ENCODE peak calls at places on chromosome X, in six cellular contexts. B is colonic mucosa; F is CD8-positive, alpha-beta T cell; V is tibial nerve; W is esophagus muscularis mucosa; G is astrocyte. X is an unnamed sample.
A peak's percentile ranks its signal among the peaks of the same experiment; 100 is the strongest.

GRCh38 chrX:31988975-31989374 is 917.1 kb upstream of the FTHL17 start:
- DNase-seq in B (no peak), F (no peak), V (no peak), W (no peak), G (no peak), X (no peak)

GRCh38 chrX:39813631-39814246 is 284.0 kb downstream of the BCOR start:
- DNase-seq in B (peak; percentile 32), F (no peak), V (peak; percentile 44), W (peak; percentile 91), G (peak; percentile 75), X (peak; percentile 69)

GRCh38 chrX:117196481-117196880 is 733.7 kb upstream of the CT83 start:
- DNase-seq in B (no peak), F (no peak), V (no peak), W (no peak), G (no peak), X (no peak)

GRCh38 chrX:54288277-54288676 is 69.6 kb downstream of the WNK3 start:
- DNase-seq in B (no peak), F (no peak), V (no peak), W (no peak), G (no peak), X (no peak)

GRCh38 chrX:118062048-118062789 is 54.4 kb downstream of the KLHL13 start:
- DNase-seq in B (no peak), F (no peak), V (no peak), W (no peak), G (no peak), X (no peak)

GRCh38 chrX:10945463-10945862 is 165.7 kb upstream of the HCCS start:
- DNase-seq in B (no peak), F (no peak), V (no peak), W (no peak), G (peak; percentile 30), X (no peak)

GRCh38 chrX:50643525-50644137 is 170.4 kb downstream of the SHROOM4 start:
- DNase-seq in B (no peak), F (no peak), V (no peak), W (no peak), G (no peak), X (no peak)

GRCh38 chrX:43564953-43565352 is 91.1 kb upstream of the MAOA start:
- DNase-seq in B (no peak), F (no peak), V (no peak), W (no peak), G (no peak), X (no peak)

GRCh38 chrX:50801135-50801534 is 12.9 kb downstream of the SHROOM4 start:
- DNase-seq in B (peak; percentile 29), F (no peak), V (no peak), W (no peak), G (no peak), X (no peak)

GRCh38 chrX:14030248-14030592 is 528 bp upstream of the GEMIN8 start:
- DNase-seq in B (no peak), F (no peak), V (no peak), W (no peak), G (peak; percentile 49), X (no peak)

GRCh38 chrX:1416965-1417760 is 25.2 kb upstream of the SLC25A6 start:
- DNase-seq in B (no peak), F (no peak), V (no peak), W (no peak), G (no peak), X (no peak)

GRCh38 chrX:16552546-16552945 is 97.4 kb upstream of the S100G start:
- DNase-seq in B (no peak), F (no peak), V (no peak), W (no peak), G (peak; percentile 12), X (no peak)

GRCh38 chrX:84168095-84168494 is 19.9 kb downstream of the RPS6KA6 start:
- DNase-seq in B (no peak), F (no peak), V (no peak), W (no peak), G (peak; percentile 58), X (no peak)

GRCh38 chrX:34584781-34585180 is 72.3 kb downstream of the TMEM47 start:
- DNase-seq in B (no peak), F (no peak), V (no peak), W (no peak), G (no peak), X (no peak)

GRCh38 chrX:19810370-19810769 is 77.0 kb downstream of the SH3KBP1 start:
- DNase-seq in B (no peak), F (no peak), V (no peak), W (no peak), G (no peak), X (no peak)

GRCh38 chrX:143873343-143873742 is 10.5 kb upstream of the UBE2NL start:
- DNase-seq in B (no peak), F (no peak), V (no peak), W (no peak), G (peak; percentile 7), X (no peak)

GRCh38 chrX:69951756-69952155 is 98.0 kb downstream of the AWAT2 start:
- DNase-seq in B (no peak), F (no peak), V (no peak), W (no peak), G (no peak), X (no peak)

GRCh38 chrX:68807818-68808217 is 21.0 kb upstream of the EFNB1 start:
- DNase-seq in B (no peak), F (no peak), V (peak; percentile 48), W (no peak), G (no peak), X (no peak)

GRCh38 chrX:10617186-10617963 is 3.0 kb downstream of the MID1 start:
- DNase-seq in B (no peak), F (no peak), V (no peak), W (no peak), G (no peak), X (no peak)

GRCh38 chrX:109252789-109253188 is 229.1 kb downstream of the GUCY2F start:
- DNase-seq in B (no peak), F (no peak), V (no peak), W (no peak), G (no peak), X (no peak)

GRCh38 chrX:39397561-39398200 is 596.4 kb downstream of the MID1IP1 start:
- DNase-seq in B (no peak), F (no peak), V (no peak), W (no peak), G (no peak), X (no peak)

GRCh38 chrX:1380672-1381233 is 11.2 kb downstream of the SLC25A6 start:
- DNase-seq in B (no peak), F (no peak), V (no peak), W (no peak), G (no peak), X (peak; percentile 25)

GRCh38 chrX:155094468-155095061 is 23.3 kb downstream of the BRCC3 start:
- DNase-seq in B (no peak), F (peak; percentile 23), V (no peak), W (no peak), G (no peak), X (no peak)

GRCh38 chrX:113929004-113929403 is 654.9 kb upstream of the HTR2C start:
- DNase-seq in B (peak; percentile 29), F (no peak), V (no peak), W (no peak), G (peak; percentile 5), X (peak; percentile 35)

GRCh38 chrX:14801136-14801535 is 71.7 kb downstream of the FANCB start:
- DNase-seq in B (no peak), F (no peak), V (no peak), W (no peak), G (peak; percentile 77), X (no peak)

GRCh38 chrX:23012162-23012561 is 12.4 kb downstream of the DDX53 start:
- DNase-seq in B (no peak), F (no peak), V (no peak), W (no peak), G (no peak), X (no peak)

GRCh38 chrX:121151293-121151692 is 103.9 kb downstream of the GLUD2 start:
- DNase-seq in B (no peak), F (no peak), V (no peak), W (no peak), G (no peak), X (no peak)

GRCh38 chrX:110992611-110993010 is 103.4 kb upstream of the PAK3 start:
- DNase-seq in B (peak; percentile 19), F (peak; percentile 14), V (no peak), W (no peak), G (no peak), X (peak; percentile 31)

GRCh38 chrX:18291006-18291545 is 63.4 kb downstream of the SCML2 start:
- DNase-seq in B (no peak), F (no peak), V (no peak), W (no peak), G (peak; percentile 7), X (no peak)

GRCh38 chrX:136856527-136856926 is 24.0 kb downstream of the RBMX start:
- DNase-seq in B (no peak), F (no peak), V (no peak), W (no peak), G (no peak), X (no peak)

GRCh38 chrX:51459125-51459524 is 37.3 kb downstream of the NUDT11 start:
- DNase-seq in B (peak; percentile 21), F (no peak), V (no peak), W (no peak), G (no peak), X (no peak)

GRCh38 chrX:79300821-79301220 is 66.3 kb downstream of the ITM2A start:
- DNase-seq in B (no peak), F (no peak), V (no peak), W (no peak), G (no peak), X (no peak)

GRCh38 chrX:38175140-38175539 is 45.5 kb downstream of the SRPX start:
- DNase-seq in B (peak; percentile 30), F (no peak), V (no peak), W (no peak), G (peak; percentile 16), X (peak; percentile 31)

GRCh38 chrX:48972214-48973164 is 845 bp upstream of the KCND1 start:
- DNase-seq in B (peak; percentile 53), F (peak; percentile 37), V (peak; percentile 62), W (no peak), G (peak; percentile 26), X (peak; percentile 40)

GRCh38 chrX:40079572-40079971 is 18.2 kb downstream of the BCOR start:
- DNase-seq in B (no peak), F (no peak), V (no peak), W (no peak), G (no peak), X (no peak)

GRCh38 chrX:81866873-81867272 is 665.0 kb downstream of the SH3BGRL start:
- DNase-seq in B (no peak), F (no peak), V (no peak), W (no peak), G (no peak), X (no peak)
- H3K9me3 ChIP-seq in B (no peaks in the 10 kb centered on the region), F (no peaks in the 10 kb centered on the region), V (no peaks in the 10 kb centered on the region), W (no peaks in the 10 kb centered on the region), G (no peaks in the 10 kb centered on the region), X (no peaks in the 10 kb centered on the region)

GRCh38 chrX:53115550-53115874 is 21.6 kb downstream of the KANTR start:
- DNase-seq in B (no peak), F (no peak), V (no peak), W (no peak), G (no peak), X (no peak)
- H3K9me3 ChIP-seq in B (no peaks in the 10 kb centered on the region), F (no peaks in the 10 kb centered on the region), V (no peaks in the 10 kb centered on the region), W (no peaks in the 10 kb centered on the region), G (no peaks in the 10 kb centered on the region), X (no peaks in the 10 kb centered on the region)

GRCh38 chrX:151815461-151815860 is 80.9 kb downstream of the CNGA2 start:
- DNase-seq in B (no peak), F (no peak), V (no peak), W (no peak), G (peak; percentile 76), X (no peak)
- H3K9me3 ChIP-seq in B (no peaks in the 10 kb centered on the region), F (no peaks in the 10 kb centered on the region), V (no peaks in the 10 kb centered on the region), W (no peaks in the 10 kb centered on the region), G (no peaks in the 10 kb centered on the region), X (no peaks in the 10 kb centered on the region)

GRCh38 chrX:98380556-98380955 is 1496.8 kb downstream of the RPA4 start:
- DNase-seq in B (no peak), F (no peak), V (no peak), W (no peak), G (no peak), X (no peak)
- H3K9me3 ChIP-seq in B (peaks cover 3% of the 10 kb centered on the region), F (no peaks in the 10 kb centered on the region), V (no peaks in the 10 kb centered on the region), W (no peaks in the 10 kb centered on the region), G (no peaks in the 10 kb centered on the region), X (no peaks in the 10 kb centered on the region)

X was measured in stomach.